ENCODE peak calls at places on chromosomes 12 and 14, in nine cellular contexts. V is HepG2, U is heart left ventricle, T is uterus, I is A549, S is tibial nerve, C is GM12878, R is HCT116, A is thyroid gland. M is an unnamed sample. For H3K4me1, the result is how much of the 10 kb centered on the place peaks cover.

GRCh38 chr12:130514149-130514551 is 176.5 kb downstream of the PIWIL1 start:
- DNase-seq in V (no peak), U (no peak), T (no peak), I (no peak), S (no peak), C (no peak), R (no peak), A (no peak), M (no peak)

GRCh38 chr12:5588231-5588995 is 156.5 kb downstream of the NTF3 start:
- DNase-seq in V (no peak), U (no peak), T (no peak), I (no peak), S (peak), C (no peak), R (no peak), A (no peak), M (no peak)

GRCh38 chr14:101962503-101962874 is 1.9 kb upstream of the DYNC1H1 start:
- DNase-seq in V (peak), U (peak), T (peak), I (peak), S (peak), C (no peak), R (peak), A (peak), M (no peak)

GRCh38 chr12:94566345-94566744 is 84.0 kb downstream of the TMCC3 start:
- DNase-seq in V (no peak), U (no peak), T (no peak), I (no peak), S (no peak), C (no peak), R (no peak), A (no peak), M (no peak)

GRCh38 chr12:617304-617915 is 45.8 kb downstream of the NINJ2 start:
- DNase-seq in V (peak), U (peak), T (no peak), I (peak), S (peak), C (no peak), R (no peak), A (no peak), M (peak)

GRCh38 chr12:614727-615060 is 48.6 kb downstream of the NINJ2 start:
- DNase-seq in V (no peak), U (no peak), T (no peak), I (no peak), S (no peak), C (no peak), R (no peak), A (no peak), M (no peak)

GRCh38 chr14:73728106-73729014 is 14.2 kb upstream of the PNMA1 start:
- DNase-seq in V (peak), U (peak), T (peak), I (peak), S (peak), C (no peak), R (peak), A (peak), M (peak)

GRCh38 chr12:30796508-30796780 is 41.7 kb upstream of the CAPRIN2 start:
- DNase-seq in V (no peak), U (no peak), T (no peak), I (peak), S (no peak), C (no peak), R (no peak), A (peak), M (peak)

GRCh38 chr12:12398026-12398859 is 41.4 kb downstream of the BORCS5 start:
- DNase-seq in V (peak), U (no peak), T (peak), I (peak), S (peak), C (no peak), R (no peak), A (no peak), M (peak)

GRCh38 chr12:102548543-102548942 is 68.2 kb upstream of the IGF1 start:
- DNase-seq in V (no peak), U (no peak), T (peak), I (no peak), S (peak), C (no peak), R (no peak), A (peak), M (no peak)

GRCh38 chr14:33728010-33728498 is 222.8 kb downstream of the EGLN3 start:
- DNase-seq in V (no peak), U (no peak), T (no peak), I (no peak), S (no peak), C (no peak), R (no peak), A (no peak), M (no peak)

GRCh38 chr12:131313635-131314034 is 359.9 kb downstream of the ADGRD1 start:
- DNase-seq in V (no peak), U (no peak), T (no peak), I (no peak), S (no peak), C (no peak), R (no peak), A (no peak), M (no peak)

GRCh38 chr12:132955094-132955932 is 793 bp downstream of the ZNF605 start:
- DNase-seq in V (peak), U (no peak), T (peak), I (peak), S (peak), C (no peak), R (no peak), A (peak), M (no peak)

GRCh38 chr12:93777249-93777648 is 100.1 kb downstream of the CRADD start:
- DNase-seq in V (no peak), U (no peak), T (no peak), I (no peak), S (peak), C (no peak), R (no peak), A (no peak), M (peak)

GRCh38 chr12:92396647-92397258 is 251.1 kb upstream of the BTG1 start:
- DNase-seq in V (no peak), U (no peak), T (no peak), I (peak), S (no peak), C (no peak), R (no peak), A (no peak), M (no peak)

GRCh38 chr12:53791735-53792326 is 40.1 kb upstream of the CISTR start:
- DNase-seq in V (no peak), U (no peak), T (no peak), I (peak), S (no peak), C (no peak), R (peak), A (no peak), M (no peak)

GRCh38 chr12:39443704-39444234 is 849 bp upstream of the KIF21A start:
- DNase-seq in V (peak), U (no peak), T (no peak), I (no peak), S (no peak), C (no peak), R (no peak), A (no peak), M (no peak)

GRCh38 chr14:41022932-41023331 is 583.7 kb upstream of the LRFN5 start:
- DNase-seq in V (no peak), U (no peak), T (no peak), I (no peak), S (no peak), C (no peak), R (no peak), A (no peak), M (no peak)

GRCh38 chr14:103923863-103924262 is 4.4 kb upstream of the TDRD9 start:
- DNase-seq in V (no peak), U (no peak), T (no peak), I (no peak), S (no peak), C (no peak), R (no peak), A (peak), M (no peak)

GRCh38 chr12:19005257-19005801 is 124.2 kb upstream of the PLEKHA5 start:
- DNase-seq in V (no peak), U (no peak), T (no peak), I (no peak), S (no peak), C (no peak), R (no peak), A (no peak), M (no peak)

GRCh38 chr12:52428121-52428520 is 6.0 kb downstream of the KRT75 start:
- DNase-seq in V (no peak), U (no peak), T (no peak), I (no peak), S (no peak), C (no peak), R (no peak), A (no peak), M (no peak)

GRCh38 chr14:63578300-63578699 is 35.1 kb upstream of the PPP2R5E start:
- DNase-seq in V (no peak), U (no peak), T (no peak), I (no peak), S (no peak), C (no peak), R (no peak), A (no peak), M (no peak)

GRCh38 chr12:22409071-22409951 is 74.8 kb upstream of the ST8SIA1 start:
- DNase-seq in V (no peak), U (no peak), T (no peak), I (no peak), S (no peak), C (peak), R (no peak), A (peak), M (no peak)

GRCh38 chr14:61561657-61562276 is 133.5 kb upstream of the HIF1A start:
- DNase-seq in V (peak), U (peak), T (peak), I (peak), S (peak), C (no peak), R (peak), A (peak), M (peak)

GRCh38 chr14:72603639-72604038 is 290.3 kb downstream of the DPF3 start:
- DNase-seq in V (no peak), U (no peak), T (no peak), I (no peak), S (no peak), C (no peak), R (no peak), A (no peak), M (no peak)

GRCh38 chr14:49692895-49693737 is at the start of gene KLHDC1:
- DNase-seq in V (peak), U (peak), T (peak), I (peak), S (peak), C (no peak), R (no peak), A (peak), M (peak)

GRCh38 chr12:131900397-131900796 is 6.0 kb downstream of the ULK1 start:
- DNase-seq in V (no peak), U (no peak), T (no peak), I (peak), S (no peak), C (no peak), R (no peak), A (no peak), M (no peak)

GRCh38 chr12:11664101-11664500 is 14.6 kb downstream of the ETV6 start:
- DNase-seq in V (no peak), U (no peak), T (no peak), I (no peak), S (no peak), C (no peak), R (no peak), A (no peak), M (no peak)

GRCh38 chr12:93616584-93617101 is 44.2 kb downstream of the SOCS2 start:
- DNase-seq in V (no peak), U (no peak), T (no peak), I (peak), S (no peak), C (no peak), R (no peak), A (no peak), M (no peak)

GRCh38 chr12:70964867-70965469 is 44.4 kb upstream of the PTPRR start:
- DNase-seq in V (no peak), U (no peak), T (no peak), I (no peak), S (no peak), C (no peak), R (no peak), A (no peak), M (no peak)

DNA sequence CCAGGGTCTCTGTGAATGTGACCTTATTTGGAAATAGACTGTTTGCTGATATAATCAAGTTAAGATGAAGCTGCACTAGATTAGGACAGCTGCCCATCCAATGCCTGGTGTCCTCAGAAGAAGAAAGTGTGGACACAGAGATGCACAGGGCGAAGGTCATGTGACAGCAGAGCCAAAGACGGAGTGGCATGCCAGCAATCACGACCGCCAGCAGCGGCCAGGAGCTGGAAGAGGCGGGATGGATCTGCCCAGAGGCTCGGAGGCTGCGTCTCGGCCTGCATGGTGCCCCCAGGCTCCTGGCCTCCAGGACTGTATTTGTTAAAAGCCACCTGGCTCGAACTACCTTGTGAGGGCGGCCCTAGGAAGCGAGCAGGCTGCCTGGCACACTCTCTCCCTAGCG is 76.5 kb downstream of the RFLNA start:
- DNase-seq in V (no peak), U (no peak), T (no peak), I (no peak), S (no peak), C (no peak), R (no peak), A (no peak), M (no peak)
- H3K4me1 ChIP-seq in V (half or more), U (half or more), T (under half), I (half or more), S (under half), C (under half), R (under half), A (under half), M (half or more)

GRCh38 chr12:109163150-109163549 is 46.8 kb downstream of the ACACB start:
- DNase-seq in V (no peak), U (no peak), T (no peak), I (no peak), S (no peak), C (no peak), R (no peak), A (no peak), M (no peak)
- H3K27ac ChIP-seq in V (no peak), U (peak), T (peak), I (no peak), S (peak), C (no peak), R (no peak), A (no peak), M (peak)

DNA sequence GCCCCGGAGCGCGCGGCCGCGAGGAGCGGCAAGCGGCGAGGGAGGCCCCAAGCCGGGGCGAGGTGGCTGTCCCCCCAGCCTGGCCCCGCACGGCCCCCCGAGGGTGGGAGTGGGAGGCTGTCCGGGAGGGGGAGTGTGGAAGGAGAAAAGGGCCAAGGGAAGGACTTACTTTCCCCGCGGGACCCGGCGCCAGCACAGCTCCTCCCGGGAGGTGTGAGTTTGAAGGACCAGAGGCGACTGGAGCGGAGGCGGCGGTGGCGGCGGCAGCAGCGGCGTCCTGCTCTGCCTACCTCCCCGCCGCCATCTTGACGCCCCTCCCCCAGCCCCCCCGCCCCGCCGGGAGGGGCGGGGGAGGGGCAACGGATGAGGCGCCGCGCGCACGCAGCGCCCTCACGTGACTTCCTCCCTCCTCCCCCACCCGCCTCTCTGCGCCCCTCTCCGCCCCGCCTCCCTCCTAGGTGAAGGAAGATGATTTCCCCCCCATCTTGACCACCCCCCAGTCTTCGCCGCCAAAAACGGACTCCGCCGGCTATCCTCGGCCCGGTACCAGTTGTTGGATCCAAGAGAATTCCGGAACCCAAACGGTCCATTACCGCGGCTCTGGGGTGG is at the start of gene SBNO1:
- DNase-seq in V (peak), U (peak), T (peak), I (peak), S (peak), C (peak), R (peak), A (peak), M (peak)
- TF ChIP-seq POLR2A in V (peak), U (peak), T (peak), I (peak), S (peak), C (peak), R (no peak), A (peak), M (peak)

DNA sequence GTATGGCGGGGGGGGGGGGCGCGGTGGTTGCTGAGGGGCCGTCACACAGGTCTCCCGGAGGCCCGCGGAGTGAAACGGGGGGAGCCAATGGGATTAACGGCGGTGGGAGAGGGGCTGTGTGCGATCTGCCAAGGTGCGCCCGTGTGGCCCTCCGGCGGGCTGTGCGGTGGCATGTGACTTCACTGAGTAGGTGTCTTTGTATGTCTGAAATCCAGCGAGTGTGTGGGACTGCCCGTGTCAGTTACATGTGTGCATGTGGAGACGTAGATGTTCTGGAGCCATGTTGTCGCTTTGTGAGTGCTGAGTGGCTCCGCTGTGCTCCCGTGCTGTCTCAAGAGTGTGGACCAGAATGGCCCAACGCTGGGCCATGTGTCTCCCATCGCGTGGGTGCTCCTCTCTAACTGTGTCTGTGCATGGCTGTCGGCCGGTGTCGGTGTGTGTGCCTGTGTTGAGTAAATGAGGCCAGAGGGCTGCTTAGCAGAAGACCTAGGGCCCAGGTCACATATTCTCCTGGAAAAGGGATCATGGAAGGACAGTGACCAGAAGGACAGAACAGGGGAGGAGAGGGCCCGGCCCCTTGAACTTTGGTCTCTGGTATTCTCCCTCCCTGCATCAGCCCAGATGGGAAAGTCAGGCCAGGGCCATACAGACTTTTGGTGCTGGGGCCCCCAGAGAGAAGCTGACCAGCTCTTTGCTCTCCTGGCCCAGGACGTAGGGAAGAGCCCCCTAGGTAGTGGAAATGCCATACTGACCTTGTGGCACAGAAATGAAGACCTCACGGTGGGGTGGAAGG is 1.6 kb downstream of the PTMS start:
- DNase-seq in V (peak), U (no peak), T (no peak), I (no peak), S (no peak), C (no peak), R (no peak), A (peak), M (no peak)
- H3K4me1 ChIP-seq in V (half or more), U (half or more), T (under half), I (half or more), S (under half), C (under half), R (half or more), A (half or more), M (under half)

DNA sequence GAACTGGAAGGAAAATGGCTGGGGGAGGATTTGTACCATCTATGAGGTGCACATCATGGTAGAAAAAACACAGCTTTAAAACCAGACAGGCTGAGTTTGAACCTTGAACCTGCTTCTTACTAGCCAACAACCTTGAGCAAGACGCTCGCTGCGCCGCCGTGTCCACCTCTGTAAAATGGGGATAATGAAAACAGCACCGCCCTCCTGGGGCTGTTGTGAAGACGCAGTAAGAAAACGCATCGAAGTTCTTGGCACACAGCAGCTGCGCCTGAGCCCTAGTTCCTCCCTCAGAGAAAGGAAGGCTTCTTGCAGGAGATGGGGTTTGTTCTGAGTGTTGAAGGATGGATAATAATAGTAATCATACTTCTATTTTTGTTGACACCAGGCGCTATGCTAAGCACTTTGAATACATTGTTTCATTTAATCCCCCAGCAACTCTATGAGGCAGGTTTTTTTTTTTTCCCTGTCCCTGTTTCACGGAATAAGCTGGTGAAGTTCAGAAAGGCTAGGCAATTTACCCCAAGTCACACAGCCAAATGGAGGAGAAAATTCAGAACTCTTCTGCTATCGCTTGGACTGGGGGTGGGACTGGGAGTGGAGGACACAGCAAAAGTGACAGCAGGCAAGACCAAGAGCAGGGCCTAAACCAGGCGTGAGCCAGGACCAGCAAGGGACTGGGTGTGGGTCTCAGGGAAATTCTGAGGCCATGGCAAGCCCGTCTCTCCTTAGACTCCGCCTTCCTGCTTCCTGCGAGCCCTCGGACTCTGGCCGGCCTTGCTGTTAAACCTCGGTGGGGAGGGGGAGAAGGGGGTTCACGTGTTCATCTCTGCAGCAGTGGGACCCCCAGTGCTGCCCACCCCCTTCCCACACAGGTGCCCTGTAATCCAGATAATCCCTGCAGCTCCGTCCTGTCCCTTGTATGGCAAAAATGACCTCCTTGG is 97.5 kb downstream of the LRRC74A start:
- DNase-seq in V (no peak), U (no peak), T (no peak), I (no peak), S (no peak), C (no peak), R (no peak), A (no peak), M (no peak)
- H3K27ac ChIP-seq in V (no peak), U (no peak), T (peak), I (peak), S (peak), C (no peak), R (no peak), A (peak), M (no peak)

GRCh38 chr12:107663277-107663676 is 22.3 kb upstream of the PWP1 start:
- DNase-seq in V (no peak), U (no peak), T (no peak), I (no peak), S (no peak), C (no peak), R (no peak), A (no peak), M (no peak)

GRCh38 chr12:107662431-107662830 is 23.2 kb upstream of the PWP1 start:
- DNase-seq in V (no peak), U (no peak), T (no peak), I (no peak), S (no peak), C (no peak), R (no peak), A (no peak), M (no peak)

GRCh38 chr12:107660230-107660629 is 25.4 kb upstream of the PWP1 start:
- DNase-seq in V (no peak), U (no peak), T (no peak), I (peak), S (no peak), C (no peak), R (no peak), A (no peak), M (no peak)

GRCh38 chr12:107661830-107662229 is 23.8 kb upstream of the PWP1 start:
- DNase-seq in V (no peak), U (no peak), T (no peak), I (no peak), S (no peak), C (peak), R (no peak), A (no peak), M (no peak)

GRCh38 chr12:107660861-107661415 is 24.7 kb upstream of the PWP1 start:
- DNase-seq in V (no peak), U (no peak), T (no peak), I (no peak), S (no peak), C (no peak), R (no peak), A (no peak), M (no peak)
- TF ChIP-seq POLR2A in V (no peak), U (no peak), T (no peak), I (no peak), S (no peak), C (no peak), R (no peak), A (no peak), M (no peak)

M was measured in gastrocnemius medialis.